ENCODE peak calls at places on chromosomes 13 and 19, in seven cellular contexts. D, P, C, T, W, O and N are unnamed samples.

GRCh38 chr13:29936051-29936813 is 85.8 kb upstream of the UBL3 start:
- DNase-seq in T (no peak), W (no peak), P (no peak), C (no peak), D (no peak), O (no peak), N (no peak)

GRCh38 chr13:87080100-87080779 is 590.9 kb upstream of the SLITRK5 start:
- DNase-seq in P (no peak), C (no peak), T (no peak), D (no peak), O (no peak), W (no peak), N (no peak)

GRCh38 chr13:99357149-99357596 is 50.0 kb upstream of the GPR183 start:
- DNase-seq in P (peak), D (no peak), W (no peak), C (peak), T (no peak), O (peak), N (no peak)

GRCh38 chr19:47284324-47284899 is 9.7 kb downstream of the INAFM1 start:
- DNase-seq in O (peak), T (no peak), D (no peak), C (peak), W (peak), P (peak), N (no peak)

GRCh38 chr13:67048793-67049150 is 181.4 kb downstream of the PCDH9 start:
- DNase-seq in C (peak), D (no peak), P (no peak), T (no peak), O (no peak), W (no peak), N (no peak)

GRCh38 chr19:4811328-4812131 is 20.0 kb downstream of the TICAM1 start:
- DNase-seq in P (peak), W (peak), T (peak), O (peak), C (no peak), D (peak), N (no peak)

GRCh38 chr19:18995804-18996241 is 37.5 kb downstream of the SUGP2 start:
- DNase-seq in T (no peak), W (peak), D (no peak), C (peak), O (peak), P (peak), N (no peak)

GRCh38 chr13:112445411-112446271 is 69.5 kb downstream of the SPACA7 start:
- DNase-seq in D (no peak), C (no peak), W (peak), T (no peak), P (no peak), O (no peak), N (no peak)

GRCh38 chr13:51674276-51674675 is 90.0 kb downstream of the WDFY2 start:
- DNase-seq in D (no peak), O (no peak), C (no peak), P (no peak), T (no peak), W (peak), N (no peak)

GRCh38 chr13:74575729-74576125 is 441.5 kb upstream of the KLF12 start:
- DNase-seq in C (peak), W (peak), O (peak), P (peak), D (peak), T (no peak), N (no peak)

GRCh38 chr13:40588101-40588500 is 78.3 kb downstream of the FOXO1 start:
- DNase-seq in P (no peak), W (no peak), D (no peak), O (no peak), T (no peak), C (no peak), N (no peak)

GRCh38 chr19:7618771-7619510 is 10.4 kb downstream of the XAB2 start:
- DNase-seq in C (no peak), P (no peak), T (no peak), D (no peak), O (no peak), W (peak), N (no peak)

GRCh38 chr19:35155441-35155840 is 906 bp downstream of the FXYD5 start:
- DNase-seq in W (no peak), T (no peak), O (no peak), P (no peak), C (no peak), D (peak), N (no peak)

GRCh38 chr13:29543230-29544215 is 52.0 kb downstream of the SLC7A1 start:
- DNase-seq in T (no peak), O (peak), C (peak), P (no peak), D (no peak), W (no peak), N (no peak)

GRCh38 chr19:53196777-53197396 is 3.7 kb upstream of the ZNF665 start:
- DNase-seq in P (peak), O (peak), W (peak), T (peak), C (peak), D (peak), N (peak)

GRCh38 chr19:47356900-47357299 is 7.8 kb downstream of the DHX34 start:
- DNase-seq in O (no peak), C (no peak), D (no peak), P (no peak), W (no peak), T (no peak), N (no peak)

GRCh38 chr13:48562296-48563066 is 29.6 kb upstream of the RCBTB2 start:
- DNase-seq in D (no peak), C (peak), T (no peak), W (no peak), P (no peak), O (no peak), N (no peak)

GRCh38 chr13:39954476-39954875 is 299.0 kb downstream of the COG6 start:
- DNase-seq in W (no peak), O (no peak), C (no peak), T (no peak), D (no peak), P (no peak), N (no peak)

GRCh38 chr13:42656136-42656535 is 82.2 kb downstream of the TNFSF11 start:
- DNase-seq in D (no peak), C (no peak), P (no peak), W (no peak), O (no peak), T (no peak), N (no peak)

GRCh38 chr19:29635963-29636362 is 29.3 kb upstream of the PLEKHF1 start:
- DNase-seq in W (no peak), D (no peak), C (no peak), P (no peak), T (no peak), O (no peak), N (no peak)

GRCh38 chr19:3880471-3881271 is at the start of gene ATCAY:
- DNase-seq in P (no peak), C (no peak), D (no peak), T (peak), O (no peak), W (no peak), N (peak)